ENCODE peak calls at places on chromosomes 3 and 15, in eight cellular contexts. One of them, this sample, is unnamed.

GRCh38 chr3:145900056-145900829 is 260.7 kb downstream of the PLOD2 start:
- DNase-seq in endothelial cell of umbilical vein: no peak
- DNase-seq in A549: no peak
- DNase-seq in GM12878: peak; percentile 21
- DNase-seq in SK-N-SH: no peak
- DNase-seq in HepG2: no peak
- DNase-seq in HCT116: no peak
- DNase-seq in K562: no peak
- DNase-seq in this sample: no peak

GRCh38 chr3:194579091-194579606 is 54.1 kb downstream of the TMEM44 start:
- DNase-seq in K562: no peak
- DNase-seq in GM12878: no peak
- DNase-seq in SK-N-SH: peak; percentile 71
- DNase-seq in endothelial cell of umbilical vein: peak; percentile 86
- DNase-seq in HCT116: no peak
- DNase-seq in A549: no peak
- DNase-seq in HepG2: no peak
- DNase-seq in this sample: no peak

GRCh38 chr15:76871930-76872329 is 33.2 kb downstream of the SCAPER start:
- DNase-seq in GM12878: no peak
- DNase-seq in HCT116: no peak
- DNase-seq in SK-N-SH: no peak
- DNase-seq in A549: no peak
- DNase-seq in HepG2: no peak
- DNase-seq in endothelial cell of umbilical vein: peak; percentile 18
- DNase-seq in K562: no peak
- DNase-seq in this sample: no peak

GRCh38 chr3:25455316-25456232 is 27.5 kb downstream of the RARB start:
- DNase-seq in HepG2: no peak
- DNase-seq in SK-N-SH: peak; percentile 46
- DNase-seq in endothelial cell of umbilical vein: peak; percentile 69
- DNase-seq in A549: no peak
- DNase-seq in GM12878: no peak
- DNase-seq in K562: no peak
- DNase-seq in HCT116: no peak
- DNase-seq in this sample: no peak

GRCh38 chr3:46939578-46940405 is 36.8 kb downstream of the CCDC12 start:
- DNase-seq in A549: no peak
- DNase-seq in GM12878: no peak
- DNase-seq in SK-N-SH: no peak
- DNase-seq in HCT116: no peak
- DNase-seq in HepG2: no peak
- DNase-seq in endothelial cell of umbilical vein: no peak
- DNase-seq in K562: no peak
- DNase-seq in this sample: no peak

GRCh38 chr3:169479314-169479939 is 184.1 kb downstream of the MECOM start:
- DNase-seq in K562: no peak
- DNase-seq in HCT116: no peak
- DNase-seq in SK-N-SH: no peak
- DNase-seq in A549: no peak
- DNase-seq in GM12878: no peak
- DNase-seq in endothelial cell of umbilical vein: no peak
- DNase-seq in HepG2: no peak
- DNase-seq in this sample: no peak

GRCh38 chr15:89501646-89502045 is 5.3 kb upstream of the RHCG start:
- DNase-seq in endothelial cell of umbilical vein: no peak
- DNase-seq in HepG2: no peak
- DNase-seq in SK-N-SH: no peak
- DNase-seq in K562: no peak
- DNase-seq in A549: no peak
- DNase-seq in HCT116: no peak
- DNase-seq in GM12878: no peak
- DNase-seq in this sample: no peak

GRCh38 chr3:136343873-136344281 is 93.7 kb downstream of the PCCB start:
- DNase-seq in GM12878: no peak
- DNase-seq in A549: peak; percentile 31
- DNase-seq in HepG2: peak; percentile 57
- DNase-seq in K562: peak; percentile 67
- DNase-seq in endothelial cell of umbilical vein: peak; percentile 91
- DNase-seq in SK-N-SH: peak; percentile 69
- DNase-seq in HCT116: no peak
- DNase-seq in this sample: no peak

GRCh38 chr15:61951949-61952348 is 108.3 kb downstream of the VPS13C start:
- DNase-seq in SK-N-SH: no peak
- DNase-seq in K562: no peak
- DNase-seq in endothelial cell of umbilical vein: peak; percentile 30
- DNase-seq in HepG2: no peak
- DNase-seq in GM12878: no peak
- DNase-seq in A549: no peak
- DNase-seq in HCT116: no peak
- DNase-seq in this sample: no peak

GRCh38 chr3:12608368-12608767 is 51.5 kb downstream of the MKRN2 start:
- DNase-seq in SK-N-SH: no peak
- DNase-seq in endothelial cell of umbilical vein: no peak
- DNase-seq in HepG2: no peak
- DNase-seq in HCT116: no peak
- DNase-seq in K562: no peak
- DNase-seq in A549: no peak
- DNase-seq in GM12878: no peak
- DNase-seq in this sample: no peak

GRCh38 chr3:125437631-125438435 is 62.7 kb upstream of the ZNF148 start:
- DNase-seq in A549: peak; percentile 15
- DNase-seq in endothelial cell of umbilical vein: peak; percentile 54
- DNase-seq in HCT116: peak; percentile 29
- DNase-seq in K562: peak; percentile 42
- DNase-seq in GM12878: no peak
- DNase-seq in HepG2: peak; percentile 32
- DNase-seq in SK-N-SH: peak; percentile 54
- DNase-seq in this sample: peak; percentile 44

GRCh38 chr3:125119752-125120369 is 64.1 kb upstream of the HEG1 start:
- DNase-seq in HepG2: no peak
- DNase-seq in endothelial cell of umbilical vein: no peak
- DNase-seq in SK-N-SH: no peak
- DNase-seq in GM12878: peak; percentile 87
- DNase-seq in K562: no peak
- DNase-seq in A549: no peak
- DNase-seq in HCT116: no peak
- DNase-seq in this sample: peak; percentile 70

GRCh38 chr3:174363256-174363655 is 495.9 kb upstream of the NAALADL2 start:
- DNase-seq in HepG2: no peak
- DNase-seq in SK-N-SH: no peak
- DNase-seq in HCT116: no peak
- DNase-seq in A549: no peak
- DNase-seq in GM12878: no peak
- DNase-seq in K562: no peak
- DNase-seq in endothelial cell of umbilical vein: no peak
- DNase-seq in this sample: no peak

GRCh38 chr3:129224984-129225393 is 24.4 kb upstream of the COPG1 start:
- DNase-seq in K562: no peak
- DNase-seq in A549: peak; percentile 80
- DNase-seq in HCT116: no peak
- DNase-seq in GM12878: no peak
- DNase-seq in endothelial cell of umbilical vein: peak; percentile 71
- DNase-seq in HepG2: peak; percentile 92
- DNase-seq in SK-N-SH: peak; percentile 73
- DNase-seq in this sample: peak; percentile 86

GRCh38 chr3:140771030-140771677 is 93.3 kb downstream of the TRIM42 start:
- DNase-seq in HepG2: no peak
- DNase-seq in A549: no peak
- DNase-seq in HCT116: no peak
- DNase-seq in endothelial cell of umbilical vein: no peak
- DNase-seq in SK-N-SH: no peak
- DNase-seq in GM12878: no peak
- DNase-seq in K562: no peak
- DNase-seq in this sample: no peak

GRCh38 chr15:76310470-76311070 is 699 bp downstream of the ETFA start:
- DNase-seq in HCT116: no peak
- DNase-seq in GM12878: no peak
- DNase-seq in endothelial cell of umbilical vein: peak; percentile 37
- DNase-seq in HepG2: no peak
- DNase-seq in K562: peak; percentile 47
- DNase-seq in SK-N-SH: no peak
- DNase-seq in A549: peak; percentile 46
- DNase-seq in this sample: peak; percentile 68

GRCh38 chr3:41863024-41863423 is 98.9 kb downstream of the ULK4 start:
- DNase-seq in A549: no peak
- DNase-seq in SK-N-SH: no peak
- DNase-seq in K562: no peak
- DNase-seq in GM12878: no peak
- DNase-seq in endothelial cell of umbilical vein: no peak
- DNase-seq in HCT116: peak; percentile 6
- DNase-seq in HepG2: peak; percentile 15
- DNase-seq in this sample: no peak

GRCh38 chr3:27127195-27127594 is 242.0 kb downstream of the NEK10 start:
- DNase-seq in A549: no peak
- DNase-seq in SK-N-SH: no peak
- DNase-seq in endothelial cell of umbilical vein: no peak
- DNase-seq in HepG2: peak; percentile 73
- DNase-seq in GM12878: no peak
- DNase-seq in HCT116: no peak
- DNase-seq in K562: no peak
- DNase-seq in this sample: no peak

DNA sequence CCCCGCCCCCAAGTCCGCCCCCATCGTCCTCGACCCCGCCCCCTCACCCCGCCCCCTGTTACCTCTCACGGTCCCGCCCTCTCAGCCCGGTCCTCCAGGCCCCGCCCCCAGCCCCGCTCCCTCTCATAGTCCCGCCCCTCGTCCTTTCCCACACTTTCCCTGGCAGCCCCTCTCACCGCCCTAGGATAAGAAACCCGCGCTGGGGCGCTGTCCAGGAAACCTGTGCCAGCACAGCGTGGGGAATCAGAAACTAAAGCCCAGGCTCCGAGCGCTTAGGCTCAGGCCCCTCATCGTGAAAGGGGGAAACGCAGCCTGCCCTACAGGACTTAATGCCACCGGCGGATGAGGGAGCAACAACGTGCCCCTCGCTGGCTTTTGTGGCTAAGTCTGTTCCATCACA is 20.9 kb downstream of the TRPM1 start:
- DNase-seq in A549: peak; percentile 39
- DNase-seq in GM12878: no peak
- DNase-seq in K562: peak; percentile 95
- DNase-seq in endothelial cell of umbilical vein: peak; percentile 44
- DNase-seq in HepG2: no peak
- DNase-seq in SK-N-SH: peak; percentile 79
- DNase-seq in HCT116: peak; percentile 15
- DNase-seq in this sample: peak; percentile 25
- H3K4me3 ChIP-seq in A549: peak overlapping the region; percentile 35
- H3K4me3 ChIP-seq in GM12878: no peak overlapping the region
- H3K4me3 ChIP-seq in K562: peak overlapping the region; percentile 32
- H3K4me3 ChIP-seq in endothelial cell of umbilical vein: no peak overlapping the region
- H3K4me3 ChIP-seq in HepG2: no peak overlapping the region
- H3K4me3 ChIP-seq in SK-N-SH: no peak overlapping the region
- H3K4me3 ChIP-seq in HCT116: no peak overlapping the region
- H3K4me3 ChIP-seq in this sample: no peak overlapping the region

DNA sequence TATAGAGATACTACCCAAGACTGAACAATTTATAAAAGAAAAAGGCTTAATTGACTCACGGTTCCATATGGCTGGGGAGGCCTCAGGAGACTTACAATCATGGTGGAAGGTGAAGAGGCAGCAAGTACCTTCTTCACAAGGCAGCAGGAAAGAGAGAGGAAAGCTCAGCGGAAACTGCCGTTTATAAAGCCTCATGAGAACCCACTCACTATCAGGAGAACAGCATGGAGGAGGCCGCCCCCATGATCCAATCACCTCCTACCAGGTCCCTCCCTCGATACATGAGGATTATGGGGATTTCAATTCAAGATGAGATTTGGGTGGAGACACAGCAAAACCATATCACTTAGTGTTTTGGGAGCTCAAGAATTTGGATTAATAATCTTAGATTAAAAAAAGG is 240.2 kb downstream of the UACA start:
- DNase-seq in HCT116: no peak
- DNase-seq in HepG2: no peak
- DNase-seq in endothelial cell of umbilical vein: no peak
- DNase-seq in K562: no peak
- DNase-seq in A549: no peak
- DNase-seq in SK-N-SH: no peak
- DNase-seq in GM12878: no peak
- DNase-seq in this sample: no peak
- TF ChIP-seq MAX in HCT116: no peak
- TF ChIP-seq MAX in HepG2: no peak
- TF ChIP-seq MAX in endothelial cell of umbilical vein: no peak
- TF ChIP-seq MAX in K562: no peak
- TF ChIP-seq MAX in A549: no peak
- TF ChIP-seq MAX in SK-N-SH: no peak
- TF ChIP-seq MAX in GM12878: no peak
- TF ChIP-seq MAX in this sample: no peak

GRCh38 chr3:14440168-14440518 is 37.7 kb downstream of the SLC6A6 start:
- DNase-seq in SK-N-SH: no peak
- DNase-seq in GM12878: no peak
- DNase-seq in HepG2: no peak
- DNase-seq in K562: no peak
- DNase-seq in HCT116: no peak
- DNase-seq in A549: no peak
- DNase-seq in endothelial cell of umbilical vein: no peak
- DNase-seq in this sample: peak; percentile 37
- TF ChIP-seq CTCF in SK-N-SH: no peak
- TF ChIP-seq CTCF in GM12878: no peak
- TF ChIP-seq CTCF in HepG2: no peak
- TF ChIP-seq CTCF in K562: no peak
- TF ChIP-seq CTCF in HCT116: no peak
- TF ChIP-seq CTCF in A549: no peak
- TF ChIP-seq CTCF in endothelial cell of umbilical vein: no peak
- TF ChIP-seq CTCF in this sample: no peak

DNA sequence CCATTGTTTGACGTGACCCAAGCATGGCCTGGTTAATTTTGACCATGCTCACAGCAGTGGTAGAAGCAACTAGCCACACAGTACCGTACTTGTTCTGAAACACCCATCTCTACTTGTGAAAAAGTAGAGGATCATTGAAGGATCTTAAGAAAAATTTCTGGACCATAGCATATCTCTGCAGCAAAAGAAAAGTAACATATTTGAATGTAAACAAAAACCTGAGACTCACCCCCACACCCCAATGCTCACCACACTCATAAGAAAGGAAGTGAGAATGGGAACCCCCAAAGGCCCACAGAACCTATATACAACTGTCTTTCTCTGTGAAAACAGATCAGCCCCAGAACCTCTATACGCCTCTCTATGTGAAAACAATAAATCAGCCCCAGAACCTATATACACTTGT is 33.8 kb upstream of the TFRC start:
- DNase-seq in HepG2: no peak
- DNase-seq in GM12878: peak; percentile 80
- DNase-seq in A549: no peak
- DNase-seq in K562: no peak
- DNase-seq in endothelial cell of umbilical vein: no peak
- DNase-seq in SK-N-SH: no peak
- DNase-seq in HCT116: no peak
- DNase-seq in this sample: no peak
- H3K4me3 ChIP-seq in HepG2: no peak overlapping the region
- H3K4me3 ChIP-seq in GM12878: peak overlapping the region; percentile 37
- H3K4me3 ChIP-seq in A549: no peak overlapping the region
- H3K4me3 ChIP-seq in K562: no peak overlapping the region
- H3K4me3 ChIP-seq in endothelial cell of umbilical vein: no peak overlapping the region
- H3K4me3 ChIP-seq in SK-N-SH: no peak overlapping the region
- H3K4me3 ChIP-seq in HCT116: no peak overlapping the region
- H3K4me3 ChIP-seq in this sample: no peak overlapping the region

This sample was measured in NB4.